ENCODE peak calls at places on chromosomes 3 and 15, in seven cellular contexts. Z, U, T, Y, O, L and V are unnamed samples.

GRCh38 chr15:51754267-51754666 is 2.9 kb downstream of the TMOD2 start:
- DNase-seq in Z (no peak), U (no peak), T (no peak), Y (no peak), O (no peak), L (no peak), V (no peak)

GRCh38 chr3:129248286-129248979 is 973 bp upstream of the COPG1 start:
- DNase-seq in Z (no peak), U (no peak), T (no peak), Y (no peak), O (no peak), L (no peak), V (no peak)

GRCh38 chr15:95912728-95913127 is 417.8 kb upstream of the NR2F2 start:
- DNase-seq in Z (no peak), U (no peak), T (no peak), Y (no peak), O (no peak), L (no peak), V (no peak)

GRCh38 chr3:105518806-105519418 is 152.2 kb downstream of the ALCAM start:
- DNase-seq in Z (peak), U (no peak), T (no peak), Y (peak), O (no peak), L (peak), V (no peak)

GRCh38 chr3:102398196-102398595 is 36.6 kb upstream of the ZPLD1 start:
- DNase-seq in Z (no peak), U (no peak), T (no peak), Y (no peak), O (no peak), L (no peak), V (no peak)

GRCh38 chr3:112632596-112632995 is 8.3 kb downstream of the CCDC80 start:
- DNase-seq in Z (no peak), U (no peak), T (no peak), Y (no peak), O (no peak), L (no peak), V (no peak)

GRCh38 chr3:77325280-77325679 is 285.4 kb downstream of the ROBO2 start:
- DNase-seq in Z (no peak), U (no peak), T (no peak), Y (no peak), O (no peak), L (no peak), V (no peak)

GRCh38 chr3:105564546-105565288 is 198.0 kb downstream of the ALCAM start:
- DNase-seq in Z (no peak), U (no peak), T (no peak), Y (no peak), O (no peak), L (no peak), V (no peak)

GRCh38 chr3:11367116-11367781 is 95.1 kb downstream of the ATG7 start:
- DNase-seq in Z (peak), U (no peak), T (no peak), Y (no peak), O (no peak), L (peak), V (peak)

GRCh38 chr3:174397848-174398247 is 461.3 kb upstream of the NAALADL2 start:
- DNase-seq in Z (peak), U (no peak), T (no peak), Y (no peak), O (no peak), L (peak), V (no peak)

GRCh38 chr3:49928511-49929017 is 1.0 kb downstream of the MON1A start:
- DNase-seq in Z (no peak), U (no peak), T (no peak), Y (no peak), O (no peak), L (no peak), V (no peak)

GRCh38 chr3:49927798-49928197 is 1.8 kb downstream of the MON1A start:
- DNase-seq in Z (no peak), U (no peak), T (no peak), Y (no peak), O (no peak), L (no peak), V (no peak)

GRCh38 chr3:49930922-49931321 is 1.3 kb upstream of the MON1A start:
- DNase-seq in Z (peak), U (no peak), T (no peak), Y (no peak), O (no peak), L (no peak), V (no peak)

GRCh38 chr3:49930241-49930690 is 655 bp upstream of the MON1A start:
- DNase-seq in Z (no peak), U (no peak), T (no peak), Y (no peak), O (no peak), L (no peak), V (no peak)

DNA sequence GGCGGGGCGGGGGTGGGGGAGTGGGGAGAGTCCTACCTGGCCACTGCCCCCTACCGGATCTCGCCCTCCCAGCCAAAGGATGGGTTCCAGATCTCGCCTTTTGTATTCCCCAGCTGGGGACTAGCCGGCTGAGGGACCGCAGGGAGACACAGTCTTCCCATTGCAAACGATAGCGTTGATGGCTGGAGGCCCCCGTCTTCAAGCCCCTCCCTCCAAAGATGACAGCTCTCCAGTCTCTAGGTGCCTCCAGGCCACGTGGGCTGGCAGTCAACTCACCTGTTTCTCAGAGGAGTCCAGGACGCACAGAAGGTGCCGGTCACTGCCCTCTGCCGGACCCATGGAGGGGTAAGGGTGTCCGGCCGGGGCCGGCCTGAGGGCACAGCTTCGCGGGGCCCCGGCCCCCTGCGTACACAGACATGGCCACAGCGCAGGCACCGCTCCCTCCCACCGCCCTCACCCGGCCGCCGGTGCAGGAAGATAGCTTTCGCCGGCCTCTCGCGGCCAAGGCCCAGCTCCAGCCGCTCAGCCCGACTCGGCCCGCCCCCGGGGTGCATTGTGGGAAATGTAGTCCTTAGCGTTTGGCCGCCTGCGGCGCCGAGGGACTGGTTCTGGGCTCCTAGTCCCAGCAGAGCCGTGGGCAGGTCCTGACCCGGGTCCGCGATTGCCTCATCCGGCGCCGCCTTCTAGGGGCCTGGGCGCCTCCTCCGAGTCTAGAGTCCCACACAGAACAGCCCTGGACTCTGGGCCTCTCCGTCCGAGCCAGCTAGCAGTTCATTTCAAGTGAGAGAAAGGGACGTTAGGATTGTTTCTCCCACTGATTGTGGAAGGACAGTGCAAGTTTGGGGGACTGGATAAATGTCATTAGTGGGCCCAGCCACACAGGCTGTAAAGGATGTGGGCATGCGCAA is at the start of gene MON1A:
- DNase-seq in Z (peak), U (peak), T (peak), Y (peak), O (peak), L (peak), V (peak)
- TF ChIP-seq CTCF in Z (peak), U (peak), T (peak), Y (peak), O (no peak), L (peak), V (peak)

GRCh38 chr3:151709847-151710246 is 23.9 kb upstream of the AADACL2 start:
- DNase-seq in Z (no peak), U (no peak), T (no peak), Y (no peak), O (no peak), L (no peak), V (no peak)
- TF ChIP-seq CTCF in Z (no peak), U (no peak), T (no peak), Y (no peak), O (no peak), L (no peak), V (no peak)

GRCh38 chr15:98700501-98700900 is 52.2 kb downstream of the IGF1R start:
- DNase-seq in Z (no peak), U (no peak), T (peak), Y (no peak), O (no peak), L (no peak), V (no peak)
- TF ChIP-seq CTCF in Z (no peak), U (no peak), T (no peak), Y (no peak), O (no peak), L (no peak), V (no peak)

GRCh38 chr3:134516905-134517304 is 31.0 kb downstream of the CEP63 start:
- DNase-seq in Z (no peak), U (no peak), T (no peak), Y (no peak), O (no peak), L (peak), V (no peak)
- TF ChIP-seq CTCF in Z (no peak), U (no peak), T (no peak), Y (no peak), O (no peak), L (no peak), V (no peak)

GRCh38 chr15:75801859-75802593 is 41.2 kb upstream of the UBE2Q2 start:
- DNase-seq in Z (peak), U (peak), T (peak), Y (no peak), O (peak), L (peak), V (peak)
- TF ChIP-seq CTCF in Z (peak), U (peak), T (peak), Y (peak), O (peak), L (peak), V (peak)

DNA sequence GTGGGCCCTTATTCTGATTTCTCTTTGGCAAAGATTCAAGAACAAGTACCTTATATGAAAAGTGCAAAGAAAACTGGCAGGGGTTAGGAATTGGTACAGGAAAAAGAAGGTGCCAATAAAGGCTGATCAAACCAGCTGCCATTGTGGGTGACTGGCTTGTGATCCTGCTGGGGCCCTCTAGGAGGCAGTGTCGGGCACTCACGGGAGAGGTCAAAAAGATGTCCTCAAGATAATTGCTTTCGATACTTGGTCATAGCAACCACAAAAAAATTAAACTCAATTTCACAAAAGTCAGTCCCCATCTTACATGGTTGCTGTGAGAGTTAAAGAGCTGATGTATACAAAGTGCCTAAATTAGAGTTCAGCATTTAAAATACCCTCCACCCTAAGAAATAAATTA is 31.0 kb upstream of the CAV3 start:
- DNase-seq in Z (no peak), U (no peak), T (no peak), Y (no peak), O (no peak), L (no peak), V (no peak)
- TF ChIP-seq CTCF in Z (no peak), U (no peak), T (peak), Y (peak), O (no peak), L (peak), V (no peak)

GRCh38 chr3:19213608-19214220 is 65.4 kb downstream of the KCNH8 start:
- DNase-seq in Z (peak), U (no peak), T (no peak), Y (no peak), O (no peak), L (no peak), V (no peak)
- TF ChIP-seq CTCF in Z (no peak), U (no peak), T (no peak), Y (no peak), O (no peak), L (no peak), V (no peak)

DNA sequence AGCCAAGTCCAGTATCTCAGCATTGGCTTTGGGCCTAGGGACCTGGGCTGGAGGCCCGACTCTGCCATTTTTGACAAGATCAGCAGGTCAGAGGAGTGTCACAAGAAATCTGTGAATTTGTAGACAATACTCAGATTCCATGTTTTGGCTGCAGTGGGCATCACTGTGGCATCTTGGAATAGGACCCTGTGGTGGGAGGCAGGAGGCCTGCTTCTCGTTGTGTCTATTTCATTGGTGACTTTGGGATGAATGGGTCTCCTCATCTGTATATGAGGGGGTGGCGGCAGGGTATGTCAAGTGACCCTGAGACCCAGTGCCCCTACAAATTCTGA is 3.3 kb downstream of the C15orf39 start:
- DNase-seq in Z (no peak), U (no peak), T (no peak), Y (no peak), O (no peak), L (no peak), V (no peak)
- TF ChIP-seq CTCF in Z (no peak), U (no peak), T (no peak), Y (no peak), O (no peak), L (no peak), V (no peak)

GRCh38 chr3:160755776-160756304 is at the start of gene PPM1L:
- DNase-seq in Z (no peak), U (peak), T (peak), Y (no peak), O (peak), L (peak), V (peak)

GRCh38 chr3:160757624-160758106 is 1.6 kb downstream of the PPM1L start:
- DNase-seq in Z (no peak), U (no peak), T (no peak), Y (no peak), O (no peak), L (no peak), V (no peak)

GRCh38 chr3:160758929-160759577 is 3.0 kb downstream of the PPM1L start:
- DNase-seq in Z (no peak), U (no peak), T (no peak), Y (no peak), O (no peak), L (no peak), V (no peak)

GRCh38 chr3:160754855-160755747 is 930 bp upstream of the PPM1L start:
- DNase-seq in Z (peak), U (peak), T (peak), Y (peak), O (peak), L (peak), V (peak)

DNA sequence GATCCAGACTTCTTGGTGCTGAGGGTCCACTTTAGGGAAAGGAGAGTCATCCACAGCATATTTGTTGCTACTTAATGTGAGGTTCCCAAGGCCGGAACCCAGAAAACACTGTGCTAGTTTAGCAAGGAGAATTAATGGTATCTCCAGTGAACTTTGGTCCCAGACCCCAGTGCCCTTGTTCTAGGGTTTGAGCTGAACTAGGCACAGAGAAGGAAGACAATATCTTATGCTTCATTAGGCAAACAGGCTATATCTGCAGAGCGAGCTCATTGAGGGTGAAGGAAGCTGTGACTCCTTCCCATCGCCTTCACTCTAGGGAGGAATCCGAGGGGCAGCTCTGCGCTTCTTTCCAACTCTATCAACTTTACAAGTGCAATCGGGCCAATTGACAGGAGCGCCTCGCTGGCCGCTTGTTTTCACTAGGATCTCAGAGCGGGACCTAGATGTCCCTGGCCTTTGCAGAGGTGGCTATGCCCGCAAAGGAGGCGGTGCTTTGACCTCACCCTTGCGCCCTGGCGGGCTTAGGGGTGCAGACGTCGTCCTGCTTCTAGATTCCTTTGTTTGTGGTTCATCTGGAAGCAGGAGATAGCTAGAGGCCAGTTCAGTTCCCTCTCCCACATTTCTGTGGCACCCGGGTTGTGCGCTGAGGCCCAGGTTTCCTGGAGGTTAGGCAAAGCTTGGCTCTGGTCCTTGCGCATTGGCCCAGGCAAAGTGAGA is 1.0 kb downstream of the PPM1L start:
- DNase-seq in Z (no peak), U (peak), T (peak), Y (no peak), O (peak), L (no peak), V (peak)
- TF ChIP-seq CTCF in Z (no peak), U (no peak), T (no peak), Y (no peak), O (no peak), L (no peak), V (no peak)